ENCODE peak calls at places on chromosomes 5 and 9, in seven cellular contexts. One of them, this sample, is unnamed.

GRCh38 chr5:4901305-4901751 is 238.8 kb upstream of the ADAMTS16 start:
- DNase-seq in CD8-positive, alpha-beta T cell: no peak
- DNase-seq in esophagus squamous epithelium: no peak
- DNase-seq in SJSA1: no peak
- DNase-seq in aorta: no peak
- DNase-seq in H1: no peak
- DNase-seq in fibroblast of lung: no peak
- DNase-seq in this sample: no peak

GRCh38 chr9:14661421-14662059 is 31.7 kb downstream of the ZDHHC21 start:
- DNase-seq in CD8-positive, alpha-beta T cell: no peak
- DNase-seq in esophagus squamous epithelium: no peak
- DNase-seq in SJSA1: no peak
- DNase-seq in aorta: no peak
- DNase-seq in H1: no peak
- DNase-seq in fibroblast of lung: peak; percentile 15
- DNase-seq in this sample: no peak

GRCh38 chr5:59587489-59588337 is 305.8 kb downstream of the PDE4D start:
- DNase-seq in CD8-positive, alpha-beta T cell: no peak
- DNase-seq in esophagus squamous epithelium: no peak
- DNase-seq in SJSA1: peak; percentile 48
- DNase-seq in aorta: peak; percentile 82
- DNase-seq in H1: peak; percentile 70
- DNase-seq in fibroblast of lung: peak; percentile 87
- DNase-seq in this sample: peak; percentile 3

GRCh38 chr5:107428303-107428761 is 242.4 kb downstream of the EFNA5 start:
- DNase-seq in CD8-positive, alpha-beta T cell: no peak
- DNase-seq in esophagus squamous epithelium: no peak
- DNase-seq in SJSA1: no peak
- DNase-seq in aorta: no peak
- DNase-seq in H1: no peak
- DNase-seq in fibroblast of lung: peak; percentile 59
- DNase-seq in this sample: no peak

GRCh38 chr9:135718616-135719015 is 16.6 kb downstream of the KCNT1 start:
- DNase-seq in CD8-positive, alpha-beta T cell: no peak
- DNase-seq in esophagus squamous epithelium: no peak
- DNase-seq in SJSA1: no peak
- DNase-seq in aorta: no peak
- DNase-seq in H1: no peak
- DNase-seq in fibroblast of lung: peak; percentile 42
- DNase-seq in this sample: no peak

GRCh38 chr5:100828071-100828689 is 74.9 kb downstream of the ST8SIA4 start:
- DNase-seq in CD8-positive, alpha-beta T cell: no peak
- DNase-seq in esophagus squamous epithelium: no peak
- DNase-seq in SJSA1: no peak
- DNase-seq in aorta: no peak
- DNase-seq in H1: no peak
- DNase-seq in fibroblast of lung: peak; percentile 16
- DNase-seq in this sample: no peak

GRCh38 chr5:107436276-107436675 is 234.5 kb downstream of the EFNA5 start:
- DNase-seq in CD8-positive, alpha-beta T cell: no peak
- DNase-seq in esophagus squamous epithelium: no peak
- DNase-seq in SJSA1: no peak
- DNase-seq in aorta: no peak
- DNase-seq in H1: no peak
- DNase-seq in fibroblast of lung: no peak
- DNase-seq in this sample: no peak

GRCh38 chr5:128084228-128085167 is 932 bp downstream of the SLC12A2 start:
- DNase-seq in CD8-positive, alpha-beta T cell: peak; percentile 37
- DNase-seq in esophagus squamous epithelium: peak; percentile 3
- DNase-seq in SJSA1: peak; percentile 56
- DNase-seq in aorta: peak; percentile 81
- DNase-seq in H1: no peak
- DNase-seq in fibroblast of lung: peak; percentile 52
- DNase-seq in this sample: peak; percentile 27

GRCh38 chr9:2174911-2175310 is 159.8 kb downstream of the SMARCA2 start:
- DNase-seq in CD8-positive, alpha-beta T cell: no peak
- DNase-seq in esophagus squamous epithelium: no peak
- DNase-seq in SJSA1: no peak
- DNase-seq in aorta: no peak
- DNase-seq in H1: no peak
- DNase-seq in fibroblast of lung: no peak
- DNase-seq in this sample: no peak

DNA sequence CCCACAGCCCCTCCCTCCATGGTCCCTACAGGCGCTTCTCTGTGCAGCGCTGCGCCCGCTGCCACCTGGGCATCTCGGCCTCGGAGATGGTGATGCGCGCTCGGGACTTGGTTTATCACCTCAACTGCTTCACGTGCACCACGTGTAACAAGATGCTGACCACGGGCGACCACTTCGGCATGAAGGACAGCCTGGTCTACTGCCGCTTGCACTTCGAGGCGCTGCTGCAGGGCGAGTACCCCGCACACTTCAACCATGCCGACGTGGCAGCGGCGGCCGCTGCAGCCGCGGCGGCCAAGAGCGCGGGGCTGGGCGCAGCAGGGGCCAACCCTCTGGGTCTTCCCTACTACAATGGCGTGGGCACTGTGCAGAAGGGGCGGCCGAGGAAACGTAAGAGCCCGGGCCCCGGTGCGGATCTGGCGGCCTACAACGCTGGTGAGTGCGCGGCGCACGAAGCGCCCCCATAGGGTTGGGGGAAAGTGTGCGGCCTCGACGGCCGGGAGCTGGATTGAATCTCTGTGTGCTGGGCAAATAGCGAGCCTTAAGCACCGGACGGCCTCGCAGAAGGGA is 3.6 kb downstream of the LHX2 start:
- DNase-seq in CD8-positive, alpha-beta T cell: no peak
- DNase-seq in esophagus squamous epithelium: no peak
- DNase-seq in SJSA1: no peak
- DNase-seq in aorta: peak; percentile 68
- DNase-seq in H1: no peak
- DNase-seq in fibroblast of lung: no peak
- DNase-seq in this sample: no peak
- H3K4me3 ChIP-seq in CD8-positive, alpha-beta T cell: no peak overlapping the region
- H3K4me3 ChIP-seq in esophagus squamous epithelium: no peak overlapping the region
- H3K4me3 ChIP-seq in SJSA1: no peak overlapping the region
- H3K4me3 ChIP-seq in aorta: no peak overlapping the region
- H3K4me3 ChIP-seq in H1: peak overlapping the region; percentile 10
- H3K4me3 ChIP-seq in fibroblast of lung: no peak overlapping the region
- H3K4me3 ChIP-seq in this sample: no peak overlapping the region

DNA sequence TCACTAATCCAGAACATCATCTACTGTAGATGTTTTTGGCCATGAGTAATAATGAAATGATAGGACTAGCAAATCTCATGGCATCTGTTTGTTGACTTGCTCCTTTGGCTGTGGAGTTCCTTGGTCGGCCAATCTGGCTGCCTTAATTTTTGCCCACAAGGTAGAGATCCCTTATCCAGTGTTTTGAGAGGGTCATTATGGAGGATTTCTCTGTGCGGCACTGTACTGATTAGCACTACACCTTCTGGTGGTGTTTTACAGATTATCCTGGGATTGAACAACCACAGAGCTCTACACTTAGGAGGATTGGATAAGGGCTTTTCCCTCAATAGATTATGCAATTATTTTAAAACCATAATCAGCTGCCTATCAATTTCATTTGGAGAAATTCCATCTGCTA is 3.2 kb upstream of the ENHO start:
- DNase-seq in CD8-positive, alpha-beta T cell: no peak
- DNase-seq in esophagus squamous epithelium: no peak
- DNase-seq in SJSA1: no peak
- DNase-seq in aorta: no peak
- DNase-seq in H1: no peak
- DNase-seq in fibroblast of lung: no peak
- DNase-seq in this sample: no peak
- H3K4me3 ChIP-seq in CD8-positive, alpha-beta T cell: no peak overlapping the region
- H3K4me3 ChIP-seq in esophagus squamous epithelium: no peak overlapping the region
- H3K4me3 ChIP-seq in SJSA1: no peak overlapping the region
- H3K4me3 ChIP-seq in aorta: no peak overlapping the region
- H3K4me3 ChIP-seq in H1: no peak overlapping the region
- H3K4me3 ChIP-seq in fibroblast of lung: no peak overlapping the region
- H3K4me3 ChIP-seq in this sample: no peak overlapping the region

GRCh38 chr9:77022783-77023440 is 3.5 kb downstream of the FOXB2 start:
- DNase-seq in CD8-positive, alpha-beta T cell: no peak
- DNase-seq in esophagus squamous epithelium: no peak
- DNase-seq in SJSA1: no peak
- DNase-seq in aorta: peak; percentile 76
- DNase-seq in H1: no peak
- DNase-seq in fibroblast of lung: no peak
- DNase-seq in this sample: no peak

GRCh38 chr9:77019810-77020437 is 469 bp downstream of the FOXB2 start:
- DNase-seq in CD8-positive, alpha-beta T cell: no peak
- DNase-seq in esophagus squamous epithelium: no peak
- DNase-seq in SJSA1: no peak
- DNase-seq in aorta: peak; percentile 77
- DNase-seq in H1: no peak
- DNase-seq in fibroblast of lung: no peak
- DNase-seq in this sample: no peak

GRCh38 chr9:77020438-77021264 is 1.2 kb downstream of the FOXB2 start:
- DNase-seq in CD8-positive, alpha-beta T cell: no peak
- DNase-seq in esophagus squamous epithelium: no peak
- DNase-seq in SJSA1: no peak
- DNase-seq in aorta: peak; percentile 76
- DNase-seq in H1: no peak
- DNase-seq in fibroblast of lung: no peak
- DNase-seq in this sample: no peak

GRCh38 chr9:77021928-77022782 is 2.7 kb downstream of the FOXB2 start:
- DNase-seq in CD8-positive, alpha-beta T cell: no peak
- DNase-seq in esophagus squamous epithelium: no peak
- DNase-seq in SJSA1: no peak
- DNase-seq in aorta: no peak
- DNase-seq in H1: no peak
- DNase-seq in fibroblast of lung: no peak
- DNase-seq in this sample: no peak

DNA sequence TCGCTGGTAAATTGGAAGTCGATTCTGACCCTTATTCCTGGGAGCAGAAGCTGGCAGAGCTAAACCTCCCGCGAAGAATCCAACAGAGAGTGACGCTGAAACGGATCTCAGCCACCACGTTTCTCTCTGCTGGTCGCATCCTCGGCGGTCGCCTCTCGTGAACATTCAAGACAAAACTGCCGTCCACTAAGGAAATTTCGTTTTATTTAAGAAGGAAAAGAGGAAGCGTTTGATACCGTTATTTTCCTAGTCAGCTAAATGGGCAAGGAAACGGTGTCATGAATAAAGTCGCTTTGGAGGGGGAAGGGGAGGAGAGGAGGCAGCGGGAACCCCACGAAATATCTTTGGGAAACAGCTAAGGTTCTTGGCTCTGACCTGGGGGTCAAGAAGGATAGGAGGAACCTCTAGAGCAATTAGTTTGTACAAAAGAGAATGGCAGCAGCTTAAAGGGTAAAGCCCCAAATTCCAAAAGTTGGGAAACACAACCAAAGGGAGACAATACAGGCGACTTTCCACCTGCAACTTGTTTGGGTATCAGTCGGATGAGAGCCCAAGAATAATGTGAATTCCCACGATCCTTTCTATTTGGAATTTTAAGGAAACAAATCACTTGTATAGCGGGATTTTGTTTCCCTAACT is 2.0 kb downstream of the FOXB2 start:
- DNase-seq in CD8-positive, alpha-beta T cell: no peak
- DNase-seq in esophagus squamous epithelium: no peak
- DNase-seq in SJSA1: no peak
- DNase-seq in aorta: no peak
- DNase-seq in H1: no peak
- DNase-seq in fibroblast of lung: no peak
- DNase-seq in this sample: no peak
- H3K4me3 ChIP-seq in CD8-positive, alpha-beta T cell: no peak overlapping the region
- H3K4me3 ChIP-seq in esophagus squamous epithelium: no peak overlapping the region
- H3K4me3 ChIP-seq in SJSA1: no peak overlapping the region
- H3K4me3 ChIP-seq in aorta: no peak overlapping the region
- H3K4me3 ChIP-seq in H1: peak overlapping the region; percentile 38
- H3K4me3 ChIP-seq in fibroblast of lung: no peak overlapping the region
- H3K4me3 ChIP-seq in this sample: no peak overlapping the region

DNA sequence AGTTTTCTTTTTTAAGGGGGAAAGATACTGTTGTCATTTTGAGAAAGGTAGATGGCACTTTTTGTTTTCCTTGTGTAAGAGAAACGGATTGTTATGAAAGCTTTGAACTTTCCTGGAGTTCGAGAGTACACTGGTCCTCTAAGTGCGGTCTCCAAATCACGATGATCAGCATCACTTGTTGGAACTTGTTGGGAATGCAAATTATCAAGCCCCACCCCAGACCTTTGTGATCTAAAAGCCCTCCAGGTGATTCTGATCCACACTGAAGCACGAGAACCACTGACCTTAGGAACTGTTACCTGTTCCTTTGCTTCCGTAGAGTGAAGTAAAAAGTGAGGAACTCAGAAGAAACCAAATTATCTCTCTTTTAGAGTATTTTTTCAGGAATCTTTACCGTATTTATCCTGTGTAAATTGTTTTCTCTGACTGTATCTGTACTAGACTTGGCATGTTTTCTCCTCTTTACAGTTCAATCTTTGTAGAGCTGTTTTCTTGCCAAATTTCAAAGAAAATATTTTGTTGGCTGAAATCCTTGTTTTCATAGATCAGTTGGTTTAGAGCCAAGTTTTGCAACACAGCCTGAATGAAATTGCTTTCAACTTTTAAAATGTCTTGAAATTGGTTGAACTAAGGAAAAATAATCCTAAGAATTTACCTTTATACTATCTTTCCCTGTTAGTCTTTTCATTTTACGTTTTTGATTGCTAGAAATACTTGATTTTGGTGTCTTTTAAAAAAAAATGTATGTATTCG is 4.0 kb downstream of the MAT2B start:
- DNase-seq in CD8-positive, alpha-beta T cell: no peak
- DNase-seq in esophagus squamous epithelium: no peak
- DNase-seq in SJSA1: no peak
- DNase-seq in aorta: no peak
- DNase-seq in H1: no peak
- DNase-seq in fibroblast of lung: peak; percentile 51
- DNase-seq in this sample: no peak
- H3K4me3 ChIP-seq in CD8-positive, alpha-beta T cell: peak overlapping the region; percentile 34
- H3K4me3 ChIP-seq in esophagus squamous epithelium: no peak overlapping the region
- H3K4me3 ChIP-seq in SJSA1: no peak overlapping the region
- H3K4me3 ChIP-seq in aorta: no peak overlapping the region
- H3K4me3 ChIP-seq in H1: no peak overlapping the region
- H3K4me3 ChIP-seq in fibroblast of lung: peak overlapping the region; percentile 25
- H3K4me3 ChIP-seq in this sample: peak overlapping the region; percentile 47